ENCODE peak calls at places on chromosomes 4 and X, in six cellular contexts. One of them, this sample, is unnamed.

GRCh38 chr4:48603366-48604003 is 113.4 kb downstream of the ZAR1 start:
- DNase-seq in transverse colon: no peak
- DNase-seq in kidney epithelial cell: no peak
- DNase-seq in esophagus squamous epithelium: no peak
- DNase-seq in MG63: no peak
- DNase-seq in psoas muscle: no peak
- DNase-seq in this sample: no peak

GRCh38 chr4:44927361-44928061 is 201.2 kb upstream of the GNPDA2 start:
- DNase-seq in transverse colon: no peak
- DNase-seq in MG63: no peak
- DNase-seq in kidney epithelial cell: no peak
- DNase-seq in psoas muscle: no peak
- DNase-seq in esophagus squamous epithelium: no peak
- DNase-seq in this sample: no peak

GRCh38 chr4:107125496-107125895 is 89.4 kb upstream of the DKK2 start:
- DNase-seq in transverse colon: no peak
- DNase-seq in psoas muscle: no peak
- DNase-seq in MG63: no peak
- DNase-seq in esophagus squamous epithelium: no peak
- DNase-seq in kidney epithelial cell: no peak
- DNase-seq in this sample: no peak

GRCh38 chr4:15665738-15666365 is 10.7 kb upstream of the FBXL5 start:
- DNase-seq in kidney epithelial cell: peak; percentile 60
- DNase-seq in esophagus squamous epithelium: no peak
- DNase-seq in MG63: no peak
- DNase-seq in transverse colon: peak; percentile 25
- DNase-seq in psoas muscle: no peak
- DNase-seq in this sample: no peak

GRCh38 chrX:964831-965416 is 247.5 kb downstream of the CRLF2 start:
- DNase-seq in psoas muscle: no peak
- DNase-seq in kidney epithelial cell: no peak
- DNase-seq in esophagus squamous epithelium: no peak
- DNase-seq in MG63: no peak
- DNase-seq in transverse colon: no peak
- DNase-seq in this sample: no peak

GRCh38 chr4:89929425-89930272 is 35.0 kb downstream of the MMRN1 start:
- DNase-seq in MG63: no peak
- DNase-seq in esophagus squamous epithelium: no peak
- DNase-seq in kidney epithelial cell: no peak
- DNase-seq in psoas muscle: no peak
- DNase-seq in transverse colon: no peak
- DNase-seq in this sample: no peak

GRCh38 chrX:1493877-1494510 is 41.3 kb upstream of the ASMTL start:
- DNase-seq in kidney epithelial cell: no peak
- DNase-seq in esophagus squamous epithelium: no peak
- DNase-seq in psoas muscle: no peak
- DNase-seq in transverse colon: peak; percentile 34
- DNase-seq in MG63: no peak
- DNase-seq in this sample: no peak

GRCh38 chr4:55865228-55865806 is 11.9 kb downstream of the EXOC1 start:
- DNase-seq in esophagus squamous epithelium: no peak
- DNase-seq in kidney epithelial cell: no peak
- DNase-seq in psoas muscle: no peak
- DNase-seq in transverse colon: no peak
- DNase-seq in MG63: peak; percentile 1
- DNase-seq in this sample: peak; percentile 18

GRCh38 chr4:94570558-94570957 is 118.8 kb downstream of the PDLIM5 start:
- DNase-seq in kidney epithelial cell: no peak
- DNase-seq in transverse colon: no peak
- DNase-seq in esophagus squamous epithelium: no peak
- DNase-seq in MG63: no peak
- DNase-seq in psoas muscle: no peak
- DNase-seq in this sample: no peak

GRCh38 chrX:71909956-71910355 is 689 bp upstream of the NHSL2 start:
- DNase-seq in transverse colon: no peak
- DNase-seq in esophagus squamous epithelium: no peak
- DNase-seq in psoas muscle: no peak
- DNase-seq in kidney epithelial cell: no peak
- DNase-seq in MG63: no peak
- DNase-seq in this sample: no peak

GRCh38 chrX:120790118-120790517 is 85.5 kb downstream of the CT47B1 start:
- DNase-seq in esophagus squamous epithelium: no peak
- DNase-seq in transverse colon: peak; percentile 12
- DNase-seq in MG63: peak; percentile 18
- DNase-seq in kidney epithelial cell: peak; percentile 29
- DNase-seq in psoas muscle: no peak
- DNase-seq in this sample: no peak

GRCh38 chr4:176150283-176150682 is 45.1 kb downstream of the SPATA4 start:
- DNase-seq in transverse colon: no peak
- DNase-seq in psoas muscle: no peak
- DNase-seq in MG63: no peak
- DNase-seq in kidney epithelial cell: no peak
- DNase-seq in esophagus squamous epithelium: no peak
- DNase-seq in this sample: peak; percentile 9

GRCh38 chr4:25012671-25013070 is 18.1 kb downstream of the LGI2 start:
- DNase-seq in transverse colon: no peak
- DNase-seq in psoas muscle: no peak
- DNase-seq in kidney epithelial cell: no peak
- DNase-seq in MG63: no peak
- DNase-seq in esophagus squamous epithelium: no peak
- DNase-seq in this sample: no peak

GRCh38 chr4:169241480-169241879 is 29.3 kb downstream of the SH3RF1 start:
- DNase-seq in esophagus squamous epithelium: no peak
- DNase-seq in kidney epithelial cell: no peak
- DNase-seq in MG63: no peak
- DNase-seq in psoas muscle: no peak
- DNase-seq in transverse colon: no peak
- DNase-seq in this sample: no peak

GRCh38 chrX:46573331-46573895 is at the start of gene CHST7:
- DNase-seq in psoas muscle: peak; percentile 83
- DNase-seq in esophagus squamous epithelium: no peak
- DNase-seq in transverse colon: peak; percentile 69
- DNase-seq in MG63: peak; percentile 70
- DNase-seq in kidney epithelial cell: no peak
- DNase-seq in this sample: no peak

GRCh38 chr4:73944061-73944875 is 37.6 kb downstream of the PF4 start:
- DNase-seq in kidney epithelial cell: no peak
- DNase-seq in MG63: peak; percentile 28
- DNase-seq in psoas muscle: no peak
- DNase-seq in esophagus squamous epithelium: no peak
- DNase-seq in transverse colon: peak; percentile 30
- DNase-seq in this sample: no peak

GRCh38 chrX:29318051-29318450 is 730.8 kb downstream of the IL1RAPL1 start:
- DNase-seq in MG63: no peak
- DNase-seq in psoas muscle: no peak
- DNase-seq in esophagus squamous epithelium: no peak
- DNase-seq in kidney epithelial cell: no peak
- DNase-seq in transverse colon: no peak
- DNase-seq in this sample: peak; percentile 11

DNA sequence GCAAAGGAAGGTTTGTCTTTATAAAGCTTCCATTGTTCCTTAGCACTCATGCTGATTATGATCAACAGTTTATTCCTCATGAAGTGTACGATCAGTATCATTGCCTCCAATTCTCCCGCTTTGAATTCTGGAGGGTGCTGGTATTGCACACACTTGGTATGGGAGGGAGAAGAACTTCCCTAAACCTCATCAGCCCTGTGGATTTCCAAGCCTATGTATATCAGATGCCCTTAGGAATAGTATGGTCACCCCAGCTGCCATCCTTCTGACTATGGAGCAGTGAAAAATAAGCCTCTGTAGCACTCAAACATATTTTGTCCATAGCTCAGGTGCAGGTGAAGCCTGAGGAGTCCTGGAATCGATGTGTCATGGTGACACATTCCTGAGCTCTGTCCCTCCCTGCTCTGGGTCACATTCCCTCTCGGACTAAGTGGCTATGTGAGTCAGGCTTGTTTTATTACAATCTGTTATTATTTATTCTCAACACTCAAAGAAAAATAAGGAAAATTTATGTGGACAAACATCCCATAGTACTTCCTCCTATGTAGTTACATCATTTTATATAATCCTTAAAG is 2.0 kb upstream of the ZDHHC9 start:
- DNase-seq in esophagus squamous epithelium: no peak
- DNase-seq in transverse colon: no peak
- DNase-seq in psoas muscle: no peak
- DNase-seq in kidney epithelial cell: no peak
- DNase-seq in MG63: no peak
- DNase-seq in this sample: no peak
- H3K4me3 ChIP-seq in esophagus squamous epithelium: no peak overlapping the region
- H3K4me3 ChIP-seq in transverse colon: no peak overlapping the region
- H3K4me3 ChIP-seq in psoas muscle: no peak overlapping the region
- H3K4me3 ChIP-seq in kidney epithelial cell: no peak overlapping the region
- H3K4me3 ChIP-seq in MG63: no peak overlapping the region
- H3K4me3 ChIP-seq in this sample: no peak overlapping the region

DNA sequence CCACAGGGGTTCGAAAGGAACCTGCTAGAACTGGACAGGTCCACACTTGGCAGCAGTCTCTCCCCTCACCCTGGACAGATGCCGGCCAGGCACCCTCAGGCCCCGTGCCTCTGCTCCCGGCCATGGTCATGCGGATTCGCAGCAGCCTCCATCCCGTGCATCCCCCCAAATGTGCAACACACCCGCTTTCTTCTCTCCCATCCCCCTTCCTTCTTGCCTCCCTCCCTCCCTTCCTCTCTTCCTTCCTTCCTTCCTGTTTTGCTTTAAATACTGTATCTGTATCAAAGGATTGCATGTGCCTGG is 35.0 kb upstream of the HMX1 start:
- DNase-seq in psoas muscle: no peak
- DNase-seq in esophagus squamous epithelium: no peak
- DNase-seq in kidney epithelial cell: no peak
- DNase-seq in MG63: no peak
- DNase-seq in transverse colon: no peak
- DNase-seq in this sample: no peak
- H3K27me3 ChIP-seq in psoas muscle: peaks cover 3% of the 10 kb centered on the region
- H3K27me3 ChIP-seq in esophagus squamous epithelium: no peaks in the 10 kb centered on the region
- H3K27me3 ChIP-seq in kidney epithelial cell: peaks cover 7% of the 10 kb centered on the region
- H3K27me3 ChIP-seq in MG63: no peaks in the 10 kb centered on the region
- H3K27me3 ChIP-seq in transverse colon: peaks cover 14% of the 10 kb centered on the region
- H3K27me3 ChIP-seq in this sample: no peaks in the 10 kb centered on the region

GRCh38 chr4:75777589-75777988 is 53.2 kb downstream of the USO1 start:
- DNase-seq in transverse colon: no peak
- DNase-seq in esophagus squamous epithelium: no peak
- DNase-seq in psoas muscle: no peak
- DNase-seq in MG63: no peak
- DNase-seq in kidney epithelial cell: no peak
- DNase-seq in this sample: no peak

GRCh38 chr4:75781328-75781727 is 57.0 kb downstream of the USO1 start:
- DNase-seq in psoas muscle: no peak
- DNase-seq in kidney epithelial cell: no peak
- DNase-seq in esophagus squamous epithelium: no peak
- DNase-seq in MG63: no peak
- DNase-seq in transverse colon: no peak
- DNase-seq in this sample: no peak

DNA sequence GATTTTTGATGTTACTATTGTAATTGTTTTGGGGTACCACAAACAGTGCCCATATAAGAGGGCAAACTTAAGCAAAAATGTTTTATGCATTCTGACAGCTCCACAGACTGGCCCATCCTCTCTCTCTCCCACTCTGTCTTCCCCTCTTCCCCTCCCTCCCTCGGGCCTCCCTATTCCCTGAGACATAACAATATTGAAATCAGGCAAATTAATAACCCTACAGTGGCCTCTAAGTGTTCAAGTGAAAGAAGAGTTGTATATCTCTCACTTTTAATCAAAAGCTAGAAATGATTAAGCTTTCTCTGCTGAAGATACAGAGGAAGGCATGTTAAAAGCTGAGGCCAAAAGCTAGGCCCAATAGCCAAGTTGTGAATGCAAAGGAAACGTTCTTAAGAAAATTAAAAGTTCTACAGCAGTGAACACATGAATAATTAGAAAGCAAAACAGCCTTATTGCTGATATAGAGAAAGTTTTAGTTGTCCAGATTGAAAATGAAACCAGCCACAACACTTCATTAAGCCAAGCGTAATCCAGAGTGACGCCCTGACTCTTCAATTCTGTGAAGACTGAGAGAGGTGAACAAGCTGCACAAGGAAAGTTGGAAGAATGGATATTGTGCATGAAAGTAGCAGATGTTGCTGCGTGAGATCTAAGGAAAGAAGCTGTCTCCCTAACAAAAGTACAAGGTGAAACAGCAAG is 54.8 kb downstream of the USO1 start:
- DNase-seq in esophagus squamous epithelium: no peak
- DNase-seq in MG63: no peak
- DNase-seq in kidney epithelial cell: no peak
- DNase-seq in psoas muscle: no peak
- DNase-seq in transverse colon: no peak
- DNase-seq in this sample: no peak
- H3K36me3 ChIP-seq in esophagus squamous epithelium: peaks cover 98% of the 10 kb centered on the region
- H3K36me3 ChIP-seq in MG63: peaks cover 33% of the 10 kb centered on the region
- H3K36me3 ChIP-seq in kidney epithelial cell: no peaks in the 10 kb centered on the region
- H3K36me3 ChIP-seq in psoas muscle: peaks cover 13% of the 10 kb centered on the region
- H3K36me3 ChIP-seq in transverse colon: peaks cover 51% of the 10 kb centered on the region
- H3K36me3 ChIP-seq in this sample: peaks cover 15% of the 10 kb centered on the region

GRCh38 chr4:184384056-184384809 is 90.1 kb downstream of the IRF2 start:
- DNase-seq in MG63: peak; percentile 7
- DNase-seq in kidney epithelial cell: peak; percentile 67
- DNase-seq in transverse colon: peak; percentile 59
- DNase-seq in esophagus squamous epithelium: peak; percentile 3
- DNase-seq in psoas muscle: no peak
- DNase-seq in this sample: peak; percentile 55

GRCh38 chr4:184386271-184386781 is 88.0 kb downstream of the IRF2 start:
- DNase-seq in psoas muscle: no peak
- DNase-seq in esophagus squamous epithelium: no peak
- DNase-seq in transverse colon: peak; percentile 82
- DNase-seq in kidney epithelial cell: no peak
- DNase-seq in MG63: no peak
- DNase-seq in this sample: no peak

GRCh38 chr4:184384810-184385557 is 89.4 kb downstream of the IRF2 start:
- DNase-seq in kidney epithelial cell: no peak
- DNase-seq in esophagus squamous epithelium: no peak
- DNase-seq in psoas muscle: no peak
- DNase-seq in transverse colon: no peak
- DNase-seq in MG63: no peak
- DNase-seq in this sample: no peak

GRCh38 chr4:184387351-184387750 is 87.0 kb downstream of the IRF2 start:
- DNase-seq in esophagus squamous epithelium: no peak
- DNase-seq in psoas muscle: no peak
- DNase-seq in transverse colon: no peak
- DNase-seq in kidney epithelial cell: no peak
- DNase-seq in MG63: no peak
- DNase-seq in this sample: no peak

GRCh38 chr4:184385705-184386141 is 88.6 kb downstream of the IRF2 start:
- DNase-seq in MG63: no peak
- DNase-seq in psoas muscle: no peak
- DNase-seq in kidney epithelial cell: no peak
- DNase-seq in transverse colon: peak; percentile 81
- DNase-seq in esophagus squamous epithelium: no peak
- DNase-seq in this sample: no peak
- H3K4me3 ChIP-seq in MG63: no peak overlapping the region
- H3K4me3 ChIP-seq in psoas muscle: no peak overlapping the region
- H3K4me3 ChIP-seq in kidney epithelial cell: no peak overlapping the region
- H3K4me3 ChIP-seq in transverse colon: no peak overlapping the region
- H3K4me3 ChIP-seq in esophagus squamous epithelium: no peak overlapping the region
- H3K4me3 ChIP-seq in this sample: no peak overlapping the region

This sample was measured in BJ.